ENCODE peak calls at places on chromosomes 13 and 19, in five cellular contexts. K is stomach; P is CD8-positive, alpha-beta memory T cell; F is PC-9; O is CD4-positive, CD25-positive, alpha-beta regulatory T cell. B is an unnamed sample. For H3K4me1, H3K27me3 and H3K9me3, the result is how much of the 10 kb centered on the place peaks cover.

GRCh38 chr13:71760226-71760591 is 106.8 kb downstream of the DACH1 start:
- DNase-seq in K (no peak), P (no peak), F (no peak), O (no peak), B (no peak)

GRCh38 chr13:110690516-110690915 is 15.4 kb downstream of the CARS2 start:
- DNase-seq in K (no peak), P (no peak), F (no peak), O (no peak), B (no peak)

GRCh38 chr19:7506385-7507328 is 9.2 kb upstream of the ZNF358 start:
- DNase-seq in K (peak), P (peak), F (peak), O (no peak), B (peak)

GRCh38 chr19:5093953-5094718 is 125.2 kb downstream of the KDM4B start:
- DNase-seq in K (no peak), P (no peak), F (no peak), O (no peak), B (no peak)

GRCh38 chr19:30170081-30170480 is 202.1 kb upstream of the ZNF536 start:
- DNase-seq in K (no peak), P (no peak), F (no peak), O (no peak), B (no peak)

GRCh38 chr19:1182068-1182467 is 8.0 kb upstream of the SBNO2 start:
- DNase-seq in K (no peak), P (no peak), F (no peak), O (no peak), B (no peak)

GRCh38 chr19:5110546-5110945 is 141.6 kb downstream of the KDM4B start:
- DNase-seq in K (no peak), P (no peak), F (no peak), O (no peak), B (no peak)

GRCh38 chr19:1090731-1091543 is 4.2 kb downstream of the POLR2E start:
- DNase-seq in K (no peak), P (no peak), F (no peak), O (no peak), B (no peak)

GRCh38 chr19:10885241-10886169 is 14.2 kb downstream of the CARM1 start:
- DNase-seq in K (no peak), P (no peak), F (no peak), O (no peak), B (no peak)

GRCh38 chr19:17775245-17775927 is 19.6 kb upstream of the B3GNT3 start:
- DNase-seq in K (peak), P (no peak), F (peak), O (no peak), B (peak)

GRCh38 chr13:95113601-95114000 is 187.7 kb downstream of the ABCC4 start:
- DNase-seq in K (no peak), P (no peak), F (no peak), O (no peak), B (no peak)

GRCh38 chr19:1411255-1412191 is 4.1 kb downstream of the DAZAP1 start:
- DNase-seq in K (no peak), P (peak), F (no peak), O (no peak), B (no peak)

GRCh38 chr19:7355151-7355845 is 6.6 kb downstream of the ARHGEF18 start:
- DNase-seq in K (no peak), P (no peak), F (no peak), O (no peak), B (peak)

GRCh38 chr13:104382941-104383340 is 1316.7 kb upstream of the SLC10A2 start:
- DNase-seq in K (no peak), P (no peak), F (no peak), O (no peak), B (no peak)

GRCh38 chr13:42064259-42064658 is 15.8 kb downstream of the DGKH start:
- DNase-seq in K (no peak), P (no peak), F (no peak), O (no peak), B (peak)

GRCh38 chr13:112800057-112800456 is 110.2 kb downstream of the ATP11A start:
- DNase-seq in K (no peak), P (no peak), F (no peak), O (no peak), B (no peak)

GRCh38 chr19:15623711-15624318 is 8.8 kb downstream of the CYP4F8 start:
- DNase-seq in K (no peak), P (no peak), F (no peak), O (no peak), B (no peak)

GRCh38 chr13:66994498-66995365 is 235.4 kb downstream of the PCDH9 start:
- DNase-seq in K (no peak), P (no peak), F (no peak), O (no peak), B (no peak)

DNA sequence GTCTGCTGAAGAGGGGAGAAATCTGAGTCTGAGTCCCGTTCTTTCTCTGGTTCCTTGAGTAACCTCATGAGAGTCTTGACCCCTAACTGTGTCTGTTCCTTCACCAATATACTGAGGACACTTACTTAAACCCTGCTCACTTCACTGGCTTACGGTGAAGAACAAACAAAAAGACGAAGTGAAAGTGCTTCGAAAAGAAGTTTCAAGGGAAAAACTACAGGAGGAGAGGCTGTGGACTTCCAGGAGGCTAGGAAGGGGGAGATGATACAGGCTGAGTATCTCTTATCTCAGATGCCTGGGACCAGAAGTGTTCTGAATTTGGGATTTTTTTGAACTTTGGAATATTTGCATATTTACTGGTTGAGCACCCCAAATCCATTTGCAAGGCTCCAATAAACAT is 6.1 kb downstream of the SMG9 start:
- DNase-seq in K (no peak), P (no peak), F (no peak), O (no peak), B (no peak)
- H3K4me1 ChIP-seq in K (under half), P (under half), F (under half), O (under half), B (under half)

DNA sequence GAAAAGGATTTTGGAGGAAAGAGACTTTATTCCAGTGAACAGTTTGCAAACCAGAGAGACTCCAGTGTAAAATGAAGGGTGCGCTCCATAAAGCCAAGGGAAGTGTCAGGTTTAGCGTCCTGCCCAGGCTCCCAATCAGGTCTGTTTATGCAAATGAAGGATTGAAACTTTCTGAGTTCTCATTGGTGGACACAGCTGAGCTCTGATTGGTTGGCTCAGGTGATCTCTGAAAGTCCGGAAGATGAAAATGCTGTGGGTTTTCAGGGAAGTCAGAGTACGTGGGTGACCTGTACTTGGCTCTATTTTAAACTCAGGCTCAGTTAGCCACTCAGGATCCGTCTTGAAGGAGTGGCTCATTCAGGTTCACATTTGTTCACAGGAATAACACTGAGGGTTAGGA is 28.7 kb upstream of the CD33 start:
- DNase-seq in K (no peak), P (no peak), F (no peak), O (no peak), B (no peak)
- H3K27me3 ChIP-seq in K (under half), P (under half), F (half or more), O (under half), B (under half)

GRCh38 chr19:55812449-55812848 is 19.4 kb downstream of the NLRP11 start:
- DNase-seq in K (no peak), P (no peak), F (no peak), O (no peak), B (no peak)

GRCh38 chr19:55809381-55810058 is 22.3 kb downstream of the NLRP11 start:
- DNase-seq in K (peak), P (peak), F (peak), O (peak), B (peak)

GRCh38 chr19:55813906-55814305 is 17.9 kb downstream of the NLRP11 start:
- DNase-seq in K (no peak), P (no peak), F (no peak), O (no peak), B (no peak)

GRCh38 chr19:55811340-55811739 is 20.5 kb downstream of the NLRP11 start:
- DNase-seq in K (no peak), P (no peak), F (no peak), O (no peak), B (no peak)
- H3K9me3 ChIP-seq in K (under half), P (under half), F (under half), O (under half), B (under half)

GRCh38 chr19:41332000-41332399 is 21.7 kb downstream of the TGFB1 start:
- DNase-seq in K (no peak), P (no peak), F (no peak), O (no peak), B (no peak)

GRCh38 chr19:41330946-41331678 is 21.1 kb downstream of the CCDC97 start:
- DNase-seq in K (no peak), P (no peak), F (no peak), O (no peak), B (no peak)

GRCh38 chr19:41332468-41332867 is 21.3 kb downstream of the TGFB1 start:
- DNase-seq in K (no peak), P (no peak), F (no peak), O (no peak), B (no peak)

GRCh38 chr19:41328818-41329220 is 18.8 kb downstream of the CCDC97 start:
- DNase-seq in K (no peak), P (no peak), F (no peak), O (no peak), B (no peak)

GRCh38 chr19:41330476-41330875 is 20.5 kb downstream of the CCDC97 start:
- DNase-seq in K (no peak), P (no peak), F (no peak), O (no peak), B (no peak)
- H3K4me1 ChIP-seq in K (under half), P (half or more), F (under half), O (half or more), B (under half)

DNA sequence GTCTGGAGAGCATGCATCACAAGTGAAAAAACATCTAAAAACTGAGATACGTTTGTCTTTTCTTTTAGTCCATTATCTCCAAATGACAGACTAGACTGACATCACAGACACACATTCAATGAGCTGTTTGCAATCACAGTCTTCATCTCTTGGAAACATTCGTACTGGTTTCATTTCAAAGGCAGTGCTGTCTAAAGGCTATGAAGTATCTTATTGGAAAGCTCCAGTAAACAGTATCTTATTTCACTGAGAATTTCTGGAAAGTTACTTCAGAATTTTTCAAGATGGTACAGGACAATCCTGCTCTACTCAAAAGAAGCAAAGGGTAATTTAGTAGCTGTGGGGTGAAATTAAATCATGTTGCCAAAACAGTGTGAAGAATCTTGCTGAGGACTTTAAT is 53.5 kb upstream of the TNFRSF19 start:
- DNase-seq in K (no peak), P (no peak), F (no peak), O (no peak), B (peak)
- H3K27me3 ChIP-seq in K (under half), P (under half), F (under half), O (under half), B (under half)

GRCh38 chr19:57052102-57052501 is 67.7 kb upstream of the USP29 start:
- DNase-seq in K (no peak), P (no peak), F (no peak), O (no peak), B (no peak)
- H3K9me3 ChIP-seq in K (under half), P (under half), F (under half), O (half or more), B (under half)

GRCh38 chr13:99053636-99054233 is 75.9 kb upstream of the DOCK9 start:
- DNase-seq in K (no peak), P (no peak), F (no peak), O (no peak), B (no peak)
- H3K4me1 ChIP-seq in K (under half), P (half or more), F (half or more), O (half or more), B (under half)

DNA sequence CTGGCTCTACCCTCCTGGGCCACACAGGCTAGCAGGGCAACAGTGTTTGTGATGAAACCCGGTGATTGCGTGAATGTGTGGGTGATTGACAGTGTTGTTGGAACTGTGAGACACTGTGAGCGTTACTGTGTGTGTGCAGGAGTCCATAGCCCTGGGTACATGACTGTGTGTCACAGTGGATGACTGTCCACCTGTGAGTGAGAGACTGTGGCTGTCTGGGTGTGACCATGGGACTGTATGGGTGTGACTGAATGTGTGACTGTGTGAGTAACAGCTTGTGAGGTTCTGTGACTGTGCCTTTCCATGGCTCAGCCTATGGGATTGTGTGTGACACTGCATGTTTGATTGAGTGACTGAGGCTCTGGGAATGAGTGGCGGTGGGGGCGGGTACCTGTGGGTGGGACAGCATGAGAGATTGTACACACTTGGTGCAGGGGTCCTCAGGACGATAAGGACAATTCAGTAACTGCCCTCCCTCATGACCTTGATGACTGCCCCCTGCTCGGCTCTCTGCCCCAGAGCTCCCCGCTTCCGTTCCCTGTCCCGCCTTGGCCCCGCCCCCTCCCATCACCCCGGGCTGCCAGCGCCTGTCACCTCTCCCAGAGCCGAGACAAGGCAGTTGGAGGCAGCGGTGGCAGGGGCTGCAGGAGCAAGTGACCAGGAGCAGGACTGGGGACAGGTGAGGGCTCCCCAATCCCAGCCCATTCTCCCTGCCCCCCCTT is at the start of gene GIPR:
- DNase-seq in K (peak), P (peak), F (peak), O (no peak), B (no peak)
- H3K27me3 ChIP-seq in K (under half), P (under half), F (under half), O (under half), B (under half)

GRCh38 chr19:57720878-57721277 is 6.5 kb downstream of the ZNF671 start:
- DNase-seq in K (no peak), P (no peak), F (no peak), O (no peak), B (no peak)
- H3K9me3 ChIP-seq in K (half or more), P (under half), F (under half), O (half or more), B (under half)

B was measured in cardiac muscle cell.